ENCODE peak calls at places on chromosomes 2 and 18, in eight cellular contexts. D, W, P, G, U, K, R and B are unnamed samples.
A peak's percentile ranks its signal among the peaks of the same experiment; 100 is the strongest.

GRCh38 chr2:185372188-185372587 is 366.4 kb upstream of the FSIP2 start:
- DNase-seq in R (no peak), G (no peak), P (peak; percentile 1), K (peak; percentile 54), U (no peak), D (no peak), W (no peak), B (no peak)

GRCh38 chr2:96391153-96391827 is 55.7 kb downstream of the NCAPH start:
- DNase-seq in G (no peak), U (no peak), K (no peak), D (no peak), R (no peak), P (no peak), W (no peak), B (no peak)

GRCh38 chr2:167431949-167432348 is 543.7 kb downstream of the XIRP2 start:
- DNase-seq in D (no peak), W (no peak), K (no peak), P (no peak), U (no peak), G (no peak), R (no peak), B (no peak)

GRCh38 chr18:79680100-79680879 is 687 bp downstream of the CTDP1 start:
- DNase-seq in G (peak; percentile 68), W (no peak), U (peak; percentile 67), R (peak; percentile 27), D (peak; percentile 4), P (peak; percentile 87), K (peak; percentile 58), B (peak; percentile 56)

GRCh38 chr2:160918909-160919503 is 241.2 kb upstream of the TANK start:
- DNase-seq in P (peak; percentile 71), G (no peak), U (peak; percentile 82), R (peak; percentile 56), K (peak; percentile 71), W (peak; percentile 21), D (peak; percentile 18), B (peak; percentile 84)

GRCh38 chr2:20282916-20283592 is 58.1 kb upstream of the SDC1 start:
- DNase-seq in P (no peak), G (peak; percentile 69), D (no peak), R (no peak), K (no peak), U (no peak), W (no peak), B (no peak)

GRCh38 chr2:172943992-172944793 is 131.5 kb upstream of the MAP3K20 start:
- DNase-seq in P (peak; percentile 34), W (no peak), U (no peak), G (no peak), R (no peak), D (no peak), K (peak; percentile 50), B (no peak)

GRCh38 chr2:9914384-9915065 is 37.0 kb upstream of the GRHL1 start:
- DNase-seq in U (no peak), P (peak; percentile 68), G (no peak), K (peak; percentile 92), R (peak; percentile 84), W (peak; percentile 76), D (no peak), B (no peak)

GRCh38 chr2:217160978-217161973 is 301.4 kb upstream of the TNP1 start:
- DNase-seq in P (no peak), G (no peak), U (no peak), W (no peak), D (no peak), R (no peak), K (peak; percentile 50), B (no peak)

GRCh38 chr2:177598321-177598922 is 205.8 kb downstream of the AGPS start:
- DNase-seq in U (no peak), R (no peak), K (no peak), D (no peak), W (no peak), P (peak; percentile 56), G (peak; percentile 35), B (no peak)

GRCh38 chr2:157918319-157918718 is 42.2 kb upstream of the ACVR1 start:
- DNase-seq in D (no peak), R (no peak), U (no peak), G (no peak), P (no peak), W (no peak), K (no peak), B (no peak)
- H2AFZ ChIP-seq in D (no peak overlapping the region), R (no peak overlapping the region), U (no peak overlapping the region), G (no peak overlapping the region), P (no peak overlapping the region), W (no peak overlapping the region), K (no peak overlapping the region), B (peak overlapping the region; percentile 66)

GRCh38 chr2:165793161-165793778 is 777 bp downstream of the GALNT3 start:
- DNase-seq in U (peak; percentile 51), K (peak; percentile 95), G (no peak), W (peak; percentile 13), P (peak; percentile 27), D (no peak), R (no peak), B (peak; percentile 40)
- TF ChIP-seq EZH2phosphoT487 in U (no peak), K (no peak), G (no peak), W (no peak), P (no peak), D (no peak), R (no peak), B (no peak)

GRCh38 chr18:5297582-5297981 is 2.1 kb upstream of the ZBTB14 start:
- DNase-seq in R (no peak), U (no peak), K (no peak), W (no peak), D (no peak), P (no peak), G (no peak), B (no peak)
- H2AFZ ChIP-seq in R (peak overlapping the region; percentile 63), U (no peak overlapping the region), K (no peak overlapping the region), W (no peak overlapping the region), D (no peak overlapping the region), P (peak overlapping the region; percentile 97), G (no peak overlapping the region), B (peak overlapping the region; percentile 16)

GRCh38 chr2:128414351-128414750 is 95.7 kb upstream of the HS6ST1 start:
- DNase-seq in W (no peak), G (peak; percentile 36), D (no peak), K (no peak), R (no peak), U (no peak), P (no peak), B (no peak)

GRCh38 chr2:128414946-128415767 is 96.5 kb upstream of the HS6ST1 start:
- DNase-seq in G (no peak), P (no peak), U (no peak), R (no peak), W (no peak), K (no peak), D (no peak), B (no peak)

GRCh38 chr2:128412181-128412871 is 93.7 kb upstream of the HS6ST1 start:
- DNase-seq in W (no peak), K (no peak), G (no peak), D (no peak), R (no peak), U (no peak), P (no peak), B (no peak)

GRCh38 chr2:128413014-128413717 is 94.5 kb upstream of the HS6ST1 start:
- DNase-seq in K (no peak), W (no peak), P (no peak), U (no peak), R (no peak), D (no peak), G (no peak), B (no peak)

GRCh38 chr2:128413718-128414341 is 95.2 kb upstream of the HS6ST1 start:
- DNase-seq in K (no peak), G (peak; percentile 82), R (no peak), U (no peak), D (no peak), P (no peak), W (no peak), B (no peak)
- TF ChIP-seq EZH2phosphoT487 in K (no peak), G (no peak), R (no peak), U (no peak), D (no peak), P (no peak), W (no peak), B (no peak)